ENCODE peak calls at places on chromosome 3, in ten cellular contexts. B, Y, F, X, Z, G, P, U, M and T are unnamed samples.

GRCh38 chr3:165753560-165753959 is 83.7 kb downstream of the BCHE start:
- DNase-seq in B (no peak), Y (no peak), F (peak; percentile 30), X (no peak), Z (no peak), G (no peak), P (no peak), U (peak; percentile 15), M (no peak), T (no peak)

GRCh38 chr3:72176537-72177041 is 391.6 kb upstream of the PROK2 start:
- DNase-seq in B (no peak), Y (no peak), F (no peak), X (no peak), Z (no peak), G (no peak), P (no peak), U (no peak), M (no peak), T (no peak)

GRCh38 chr3:107813066-107813465 is 277.8 kb downstream of the CD47 start:
- DNase-seq in B (no peak), Y (no peak), F (no peak), X (no peak), Z (no peak), G (no peak), P (no peak), U (peak; percentile 15), M (no peak), T (no peak)

GRCh38 chr3:133381346-133382109 is 18.3 kb upstream of the BFSP2 start:
- DNase-seq in B (no peak), Y (no peak), F (no peak), X (peak; percentile 41), Z (no peak), G (no peak), P (no peak), U (no peak), M (no peak), T (no peak)

GRCh38 chr3:713225-713624 is 379.6 kb upstream of the CNTN6 start:
- DNase-seq in B (no peak), Y (no peak), F (no peak), X (no peak), Z (peak; percentile 82), G (no peak), P (no peak), U (no peak), M (no peak), T (no peak)

GRCh38 chr3:127488141-127488672 is 102.3 kb downstream of the TPRA1 start:
- DNase-seq in B (no peak), Y (no peak), F (no peak), X (no peak), Z (no peak), G (no peak), P (no peak), U (no peak), M (no peak), T (no peak)

GRCh38 chr3:108528459-108529231 is 18.2 kb upstream of the MYH15 start:
- DNase-seq in B (no peak), Y (no peak), F (no peak), X (no peak), Z (no peak), G (no peak), P (no peak), U (no peak), M (no peak), T (no peak)

GRCh38 chr3:194395767-194396527 is 3.1 kb downstream of the GP5 start:
- DNase-seq in B (no peak), Y (no peak), F (no peak), X (no peak), Z (no peak), G (peak; percentile 58), P (peak; percentile 78), U (no peak), M (no peak), T (no peak)

GRCh38 chr3:127275287-127275781 is 12.5 kb downstream of the PRR20G start:
- DNase-seq in B (no peak), Y (peak; percentile 67), F (peak; percentile 5), X (no peak), Z (no peak), G (no peak), P (no peak), U (no peak), M (peak; percentile 46), T (no peak)

GRCh38 chr3:71153753-71154152 is 429.8 kb downstream of the FOXP1 start:
- DNase-seq in B (no peak), Y (no peak), F (no peak), X (no peak), Z (no peak), G (no peak), P (peak; percentile 27), U (no peak), M (no peak), T (no peak)

GRCh38 chr3:72444642-72445223 is 403.5 kb downstream of the SHQ1 start:
- DNase-seq in B (no peak), Y (no peak), F (no peak), X (no peak), Z (no peak), G (no peak), P (no peak), U (no peak), M (no peak), T (no peak)

GRCh38 chr3:112811917-112812660 is 34.6 kb downstream of the CD200R1L start:
- DNase-seq in B (no peak), Y (no peak), F (no peak), X (no peak), Z (no peak), G (no peak), P (no peak), U (no peak), M (no peak), T (no peak)

GRCh38 chr3:10194328-10195071 is 29.8 kb downstream of the IRAK2 start:
- DNase-seq in B (no peak), Y (no peak), F (no peak), X (no peak), Z (no peak), G (peak; percentile 49), P (peak; percentile 15), U (no peak), M (no peak), T (no peak)

GRCh38 chr3:42804831-42805821 is 836 bp upstream of the HIGD1A start:
- DNase-seq in B (no peak), Y (no peak), F (peak; percentile 22), X (peak; percentile 50), Z (no peak), G (peak; percentile 5), P (no peak), U (no peak), M (no peak), T (no peak)

GRCh38 chr3:56536735-56537134 is 20.2 kb upstream of the CCDC66 start:
- DNase-seq in B (no peak), Y (no peak), F (no peak), X (no peak), Z (no peak), G (no peak), P (peak; percentile 23), U (no peak), M (no peak), T (no peak)

GRCh38 chr3:38528457-38528856 is 32.3 kb downstream of the EXOG start:
- DNase-seq in B (no peak), Y (no peak), F (no peak), X (no peak), Z (no peak), G (no peak), P (no peak), U (peak; percentile 1), M (no peak), T (no peak)

GRCh38 chr3:117184574-117184973 is 475.0 kb downstream of the TUSC7 start:
- DNase-seq in B (peak; percentile 45), Y (no peak), F (peak; percentile 11), X (no peak), Z (no peak), G (no peak), P (no peak), U (no peak), M (peak; percentile 38), T (no peak)

GRCh38 chr3:110246796-110247369 is 824.7 kb upstream of the NECTIN3 start:
- DNase-seq in B (peak; percentile 4), Y (no peak), F (no peak), X (no peak), Z (no peak), G (no peak), P (no peak), U (no peak), M (no peak), T (no peak)

GRCh38 chr3:142353571-142353970 is 94.3 kb downstream of the XRN1 start:
- DNase-seq in B (no peak), Y (no peak), F (peak; percentile 6), X (no peak), Z (no peak), G (no peak), P (no peak), U (no peak), M (no peak), T (no peak)

GRCh38 chr3:71309342-71309741 is 274.2 kb downstream of the FOXP1 start:
- DNase-seq in B (no peak), Y (no peak), F (no peak), X (no peak), Z (no peak), G (peak; percentile 57), P (no peak), U (no peak), M (no peak), T (no peak)

GRCh38 chr3:104578558-104578957 is 788.2 kb upstream of the ALCAM start:
- DNase-seq in B (no peak), Y (no peak), F (no peak), X (no peak), Z (no peak), G (no peak), P (no peak), U (peak; percentile 4), M (no peak), T (no peak)

GRCh38 chr3:157065201-157065600 is 94.7 kb downstream of the CCNL1 start:
- DNase-seq in B (no peak), Y (no peak), F (no peak), X (no peak), Z (no peak), G (no peak), P (no peak), U (no peak), M (no peak), T (no peak)

GRCh38 chr3:101179637-101180036 is 140.7 kb downstream of the IMPG2 start:
- DNase-seq in B (no peak), Y (no peak), F (no peak), X (no peak), Z (no peak), G (no peak), P (no peak), U (no peak), M (peak; percentile 64), T (no peak)

GRCh38 chr3:188513662-188514328 is 359.8 kb downstream of the LPP start:
- DNase-seq in B (no peak), Y (no peak), F (no peak), X (no peak), Z (no peak), G (no peak), P (no peak), U (no peak), M (no peak), T (no peak)

GRCh38 chr3:50269977-50270413 is 1.0 kb downstream of the SEMA3B start:
- DNase-seq in B (no peak), Y (no peak), F (no peak), X (no peak), Z (no peak), G (no peak), P (no peak), U (peak; percentile 29), M (no peak), T (no peak)

GRCh38 chr3:106457278-106458210 is 588.7 kb upstream of the CBLB start:
- DNase-seq in B (peak; percentile 95), Y (peak; percentile 50), F (peak; percentile 94), X (no peak), Z (peak; percentile 63), G (no peak), P (peak; percentile 20), U (peak; percentile 79), M (peak; percentile 88), T (peak; percentile 60)